ENCODE peak calls at places on chromosomes 12 and 14, in eight cellular contexts. V is ovary, D is uterus, Q is astrocyte of the spinal cord, O is heart right ventricle, G is psoas muscle, T is epithelial cell of proximal tubule, K is coronary artery. B is an unnamed sample.

GRCh38 chr14:105582639-105583038 is 56.3 kb downstream of the TMEM121 start:
- DNase-seq in V (no peak), D (no peak), Q (peak), O (no peak), G (peak), T (no peak), K (peak), B (no peak)

GRCh38 chr14:81162941-81163340 is 57.8 kb downstream of the GTF2A1 start:
- DNase-seq in V (no peak), D (no peak), Q (no peak), O (no peak), G (no peak), T (no peak), K (no peak), B (no peak)

GRCh38 chr12:51185171-51185717 is 12.3 kb upstream of the TFCP2 start:
- DNase-seq in V (no peak), D (no peak), Q (no peak), O (no peak), G (no peak), T (no peak), K (no peak), B (no peak)

GRCh38 chr12:29149691-29150382 is 759 bp downstream of the FAR2 start:
- DNase-seq in V (no peak), D (no peak), Q (no peak), O (no peak), G (no peak), T (no peak), K (no peak), B (peak)

GRCh38 chr14:76953196-76953945 is 75.1 kb downstream of the IRF2BPL start:
- DNase-seq in V (peak), D (peak), Q (peak), O (peak), G (peak), T (no peak), K (peak), B (no peak)

GRCh38 chr14:92970233-92970625 is 47.3 kb downstream of the CHGA start:
- DNase-seq in V (no peak), D (no peak), Q (no peak), O (no peak), G (peak), T (no peak), K (no peak), B (no peak)

GRCh38 chr12:188910-189621 is 24.9 kb downstream of the SLC6A12 start:
- DNase-seq in V (peak), D (peak), Q (peak), O (peak), G (peak), T (no peak), K (no peak), B (peak)

GRCh38 chr12:65739606-65740005 is 84.7 kb upstream of the HMGA2 start:
- DNase-seq in V (no peak), D (no peak), Q (no peak), O (no peak), G (no peak), T (no peak), K (no peak), B (no peak)

GRCh38 chr14:93936926-93937325 is 9.8 kb downstream of the FAM181A start:
- DNase-seq in V (no peak), D (no peak), Q (no peak), O (no peak), G (no peak), T (no peak), K (no peak), B (no peak)

GRCh38 chr14:51488569-51489220 is 163.0 kb upstream of the FRMD6 start:
- DNase-seq in V (no peak), D (no peak), Q (no peak), O (no peak), G (no peak), T (no peak), K (no peak), B (no peak)

GRCh38 chr12:89709994-89710872 is 1.6 kb upstream of the ATP2B1 start:
- DNase-seq in V (peak), D (peak), Q (no peak), O (peak), G (peak), T (no peak), K (peak), B (peak)

GRCh38 chr12:57418255-57418654 is 12.6 kb downstream of the R3HDM2 start:
- DNase-seq in V (no peak), D (no peak), Q (no peak), O (no peak), G (no peak), T (no peak), K (no peak), B (no peak)

GRCh38 chr12:46206471-46206870 is 62.4 kb downstream of the SLC38A1 start:
- DNase-seq in V (no peak), D (no peak), Q (no peak), O (no peak), G (no peak), T (no peak), K (no peak), B (no peak)

GRCh38 chr12:91142184-91142583 is 30.9 kb upstream of the LUM start:
- DNase-seq in V (peak), D (peak), Q (no peak), O (peak), G (no peak), T (no peak), K (no peak), B (no peak)

GRCh38 chr12:132557291-132557968 is 53.0 kb downstream of the LRCOL1 start:
- DNase-seq in V (no peak), D (no peak), Q (no peak), O (no peak), G (no peak), T (no peak), K (no peak), B (no peak)

GRCh38 chr12:132555686-132556085 is 54.7 kb downstream of the LRCOL1 start:
- DNase-seq in V (no peak), D (no peak), Q (no peak), O (no peak), G (no peak), T (no peak), K (no peak), B (no peak)

GRCh38 chr12:132556216-132556615 is 54.2 kb downstream of the LRCOL1 start:
- DNase-seq in V (no peak), D (no peak), Q (no peak), O (no peak), G (no peak), T (no peak), K (no peak), B (no peak)

GRCh38 chr12:132556801-132557200 is 53.6 kb downstream of the LRCOL1 start:
- DNase-seq in V (no peak), D (no peak), Q (no peak), O (no peak), G (no peak), T (no peak), K (no peak), B (no peak)

DNA sequence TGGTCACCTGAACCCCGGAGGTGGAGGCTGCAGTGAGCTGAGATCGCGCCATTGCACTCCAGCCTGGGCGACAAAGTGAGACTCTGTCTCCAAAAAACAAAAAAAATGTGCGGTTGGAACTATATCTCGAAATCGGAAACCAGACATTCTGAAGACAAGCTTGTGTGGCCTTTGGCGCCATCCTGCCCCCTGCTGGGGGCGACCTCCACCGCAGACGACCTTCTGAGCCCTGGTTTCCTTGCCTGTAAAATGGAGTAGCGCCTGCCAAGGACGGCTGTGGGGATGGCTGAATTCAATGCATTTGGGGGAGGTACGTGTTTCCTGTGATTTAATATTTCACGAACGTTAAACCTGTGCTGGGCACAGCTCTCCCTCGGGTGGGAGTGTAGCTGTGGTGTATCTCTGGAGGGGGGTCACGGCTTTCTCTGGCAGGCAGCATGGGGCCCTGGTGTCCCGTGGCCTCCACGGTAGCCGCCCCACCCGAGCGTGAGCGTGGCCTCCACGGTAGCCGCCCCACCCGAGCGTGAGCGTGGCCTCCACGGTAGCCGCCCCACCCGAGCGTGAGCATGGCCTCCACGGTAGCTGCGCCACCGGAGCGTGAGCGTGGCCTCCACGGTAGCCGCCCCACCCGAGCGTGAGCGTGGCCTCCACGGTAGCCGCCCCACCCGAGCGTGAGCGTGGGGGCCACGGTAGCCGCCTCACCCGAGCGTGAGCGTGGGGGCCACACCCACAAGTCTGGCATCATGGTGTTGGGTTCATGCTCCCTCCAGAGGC is 55.3 kb downstream of the LRCOL1 start:
- DNase-seq in V (no peak), D (no peak), Q (no peak), O (no peak), G (no peak), T (no peak), K (no peak), B (peak)
- TF ChIP-seq CTCF in V (no peak), D (peak), Q (peak), O (peak), G (no peak), T (peak), K (no peak), B (peak)

GRCh38 chr12:52646613-52647012 is 5.4 kb downstream of the KRT2 start:
- DNase-seq in V (no peak), D (no peak), Q (no peak), O (no peak), G (no peak), T (no peak), K (peak), B (no peak)

GRCh38 chr12:52644078-52644415 is 8.0 kb downstream of the KRT2 start:
- DNase-seq in V (no peak), D (no peak), Q (no peak), O (no peak), G (no peak), T (no peak), K (peak), B (no peak)

GRCh38 chr12:52645982-52646381 is 6.0 kb downstream of the KRT2 start:
- DNase-seq in V (no peak), D (no peak), Q (no peak), O (no peak), G (no peak), T (no peak), K (peak), B (no peak)

GRCh38 chr12:52643233-52644077 is 8.6 kb downstream of the KRT2 start:
- DNase-seq in V (no peak), D (no peak), Q (no peak), O (no peak), G (no peak), T (no peak), K (peak), B (no peak)

DNA sequence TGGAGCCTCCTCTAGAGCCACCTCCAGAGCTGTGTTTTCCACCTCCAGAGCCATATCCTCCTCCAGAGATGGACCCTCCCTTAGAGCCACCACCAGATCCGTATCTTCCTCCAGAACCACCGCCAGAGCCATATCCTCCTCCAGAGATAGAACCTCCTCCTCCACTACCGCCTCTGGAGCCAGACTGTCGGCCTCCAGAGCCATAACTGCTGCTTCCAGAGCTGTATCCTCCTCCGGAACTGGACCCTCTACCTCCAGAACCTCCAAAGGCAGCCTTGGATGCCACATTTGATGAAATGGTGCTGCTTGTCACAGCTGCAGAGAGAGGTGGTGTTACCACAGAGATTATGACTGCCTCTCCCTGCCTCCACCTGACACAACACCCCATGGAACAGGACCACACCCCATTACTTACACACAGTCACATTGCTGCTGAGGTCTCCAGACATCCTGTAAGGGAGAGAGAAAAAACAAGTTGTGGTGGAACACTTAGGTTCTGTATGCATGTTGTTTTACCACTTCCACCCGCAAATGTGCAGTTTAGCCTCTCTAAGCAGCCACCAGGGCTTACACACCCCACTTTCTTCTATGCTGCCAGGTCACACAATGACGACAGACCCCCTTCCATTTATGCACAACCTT is 6.8 kb downstream of the KRT2 start:
- DNase-seq in V (no peak), D (no peak), Q (no peak), O (no peak), G (no peak), T (no peak), K (peak), B (no peak)
- TF ChIP-seq CTCF in V (no peak), D (no peak), Q (no peak), O (no peak), G (no peak), T (no peak), K (no peak), B (no peak)

GRCh38 chr14:25537846-25538455 is 488.0 kb upstream of the STXBP6 start:
- DNase-seq in V (no peak), D (no peak), Q (no peak), O (no peak), G (no peak), T (no peak), K (no peak), B (peak)
- TF ChIP-seq CTCF in V (no peak), D (no peak), Q (peak), O (peak), G (no peak), T (peak), K (no peak), B (peak)

DNA sequence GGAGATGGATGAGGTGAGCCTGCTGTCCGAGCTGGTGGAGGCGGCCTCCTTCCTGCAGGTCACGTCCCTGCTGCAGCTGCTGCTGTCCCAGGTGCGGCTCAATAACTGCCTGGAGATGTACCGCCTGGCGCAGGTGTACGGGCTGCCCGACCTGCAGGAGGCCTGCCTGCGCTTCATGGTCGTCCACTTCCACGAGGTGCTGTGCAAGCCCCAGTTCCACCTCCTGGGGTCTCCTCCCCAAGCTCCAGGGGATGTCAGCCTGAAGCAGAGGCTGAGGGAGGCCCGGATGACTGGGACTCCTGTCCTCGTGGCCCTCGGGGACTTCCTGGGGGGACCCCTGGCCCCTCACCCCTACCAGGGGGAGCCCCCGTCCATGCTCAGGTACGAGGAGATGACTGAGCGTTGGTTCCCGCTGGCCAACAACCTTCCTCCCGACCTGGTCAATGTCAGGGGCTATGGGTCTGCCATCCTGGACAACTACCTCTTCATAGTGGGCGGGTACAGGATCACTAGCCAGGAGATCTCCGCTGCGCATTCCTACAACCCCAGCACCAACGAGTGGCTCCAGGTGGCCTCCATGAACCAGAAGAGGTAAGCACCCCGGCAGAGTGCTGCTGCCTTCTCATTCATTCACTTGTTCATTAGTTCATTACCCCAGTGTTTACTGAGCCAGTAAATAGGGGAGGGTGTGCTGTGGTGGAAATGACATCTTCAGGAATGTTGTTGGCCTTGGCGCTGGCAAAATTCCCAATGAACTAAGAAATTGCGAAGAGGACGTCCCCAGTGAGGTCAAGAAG is 774 bp upstream of the MANSC4 start:
- DNase-seq in V (peak), D (peak), Q (peak), O (peak), G (no peak), T (peak), K (peak), B (peak)
- TF ChIP-seq CTCF in V (no peak), D (no peak), Q (no peak), O (no peak), G (no peak), T (no peak), K (no peak), B (no peak)

GRCh38 chr14:75879031-75879430 is 102.8 kb downstream of the TGFB3 start:
- DNase-seq in V (no peak), D (no peak), Q (peak), O (no peak), G (no peak), T (no peak), K (no peak), B (no peak)

GRCh38 chr14:75877884-75878283 is 103.9 kb downstream of the TGFB3 start:
- DNase-seq in V (no peak), D (no peak), Q (no peak), O (no peak), G (no peak), T (no peak), K (no peak), B (no peak)

GRCh38 chr14:75877292-75877691 is 104.5 kb downstream of the TGFB3 start:
- DNase-seq in V (no peak), D (no peak), Q (peak), O (peak), G (no peak), T (no peak), K (no peak), B (no peak)

GRCh38 chr14:75881986-75882385 is 99.8 kb downstream of the TGFB3 start:
- DNase-seq in V (no peak), D (no peak), Q (no peak), O (no peak), G (no peak), T (no peak), K (no peak), B (no peak)

GRCh38 chr14:75880512-75880911 is 101.3 kb downstream of the TGFB3 start:
- DNase-seq in V (no peak), D (no peak), Q (no peak), O (no peak), G (no peak), T (no peak), K (no peak), B (no peak)
- TF ChIP-seq CTCF in V (no peak), D (no peak), Q (peak), O (peak), G (peak), T (peak), K (no peak), B (no peak)

DNA sequence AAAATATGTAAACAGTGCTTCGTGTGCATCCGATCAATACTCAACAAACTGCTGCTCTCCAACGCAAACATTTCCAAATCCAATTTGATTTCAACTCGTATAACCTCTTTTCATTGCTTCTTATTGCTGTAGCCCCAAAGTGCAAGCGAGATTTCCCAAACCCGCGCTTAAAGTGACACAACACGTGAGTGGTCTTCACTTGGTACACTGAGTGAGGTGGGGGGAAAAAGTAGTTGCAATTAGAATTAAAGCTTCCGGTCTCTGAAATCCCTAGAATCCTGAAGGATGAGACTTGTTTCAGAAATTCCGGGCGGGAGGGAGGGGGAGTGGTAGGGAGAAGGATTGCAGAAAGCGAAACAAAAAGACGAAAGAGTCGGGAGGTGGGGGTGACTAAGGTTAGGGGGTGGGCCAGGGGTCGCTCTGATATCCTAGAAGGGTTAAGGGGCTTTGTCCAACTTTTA is 387.5 kb downstream of the BCAT1 start:
- DNase-seq in V (no peak), D (no peak), Q (peak), O (no peak), G (no peak), T (no peak), K (no peak), B (no peak)
- TF ChIP-seq CTCF in V (no peak), D (no peak), Q (no peak), O (no peak), G (no peak), T (no peak), K (no peak), B (no peak)